ENCODE peak calls at places on chromosomes 5 and 9, in eight cellular contexts. Y is myocyte; F is breast epithelium; U is caudate nucleus; J is stimulated activated CD8-positive, alpha-beta memory T cell treated with anti-CD3 and anti-CD28 coated beads, Interleukin-7, amount 100 ng/mL, for 1 hour; O is mammary epithelial cell; Q is activated T-helper 1 cell treated with Interleukin-2 at 50 U/mL for 16 hours; R is foreskin fibroblast. X is an unnamed sample.

GRCh38 chr5:1012316-1012841 is 3.8 kb downstream of the NKD2 start:
- DNase-seq in Y (no peak), F (no peak), U (no peak), J (no peak), O (no peak), Q (no peak), R (no peak), X (no peak)

GRCh38 chr9:82406714-82407113 is 418.1 kb downstream of the SPATA31D1 start:
- DNase-seq in Y (no peak), F (no peak), U (no peak), J (no peak), O (no peak), Q (no peak), R (no peak), X (no peak)

GRCh38 chr9:97853844-97854695 is 1.0 kb downstream of the FOXE1 start:
- DNase-seq in Y (no peak), F (no peak), U (no peak), J (no peak), O (peak; percentile 57), Q (no peak), R (peak; percentile 55), X (no peak)

GRCh38 chr5:6766558-6767191 is 53.4 kb downstream of the TENT4A start:
- DNase-seq in Y (peak; percentile 99), F (peak; percentile 92), U (peak; percentile 20), J (no peak), O (peak; percentile 92), Q (no peak), R (peak; percentile 95), X (peak; percentile 11)

GRCh38 chr9:13351768-13352386 is 72.4 kb upstream of the MPDZ start:
- DNase-seq in Y (peak; percentile 68), F (no peak), U (no peak), J (no peak), O (peak; percentile 22), Q (no peak), R (peak; percentile 67), X (no peak)

GRCh38 chr5:164597293-164597900 is 1092.0 kb downstream of the MAT2B start:
- DNase-seq in Y (no peak), F (no peak), U (no peak), J (no peak), O (peak; percentile 4), Q (no peak), R (no peak), X (no peak)

GRCh38 chr9:123406016-123406415 is 50.0 kb downstream of the CRB2 start:
- DNase-seq in Y (no peak), F (no peak), U (no peak), J (no peak), O (peak; percentile 18), Q (no peak), R (no peak), X (no peak)

GRCh38 chr9:130235558-130236435 is 29.8 kb upstream of the HMCN2 start:
- DNase-seq in Y (peak; percentile 57), F (peak; percentile 62), U (no peak), J (peak; percentile 43), O (peak; percentile 17), Q (peak; percentile 52), R (peak; percentile 77), X (no peak)

GRCh38 chr5:55231476-55232193 is 1.8 kb downstream of the CCNO start:
- DNase-seq in Y (no peak), F (no peak), U (no peak), J (no peak), O (no peak), Q (no peak), R (peak; percentile 58), X (no peak)

GRCh38 chr5:173793677-173794570 is 94.2 kb upstream of the CPEB4 start:
- DNase-seq in Y (no peak), F (no peak), U (no peak), J (no peak), O (peak; percentile 37), Q (no peak), R (no peak), X (no peak)

GRCh38 chr5:82058710-82059109 is 86.9 kb downstream of the ATG10 start:
- DNase-seq in Y (no peak), F (no peak), U (no peak), J (no peak), O (no peak), Q (no peak), R (no peak), X (no peak)

GRCh38 chr9:119337566-119337965 is 31.7 kb downstream of the BRINP1 start:
- DNase-seq in Y (no peak), F (no peak), U (no peak), J (no peak), O (no peak), Q (no peak), R (no peak), X (no peak)

GRCh38 chr5:142095035-142095434 is 13.5 kb upstream of the NDFIP1 start:
- DNase-seq in Y (no peak), F (no peak), U (no peak), J (no peak), O (no peak), Q (no peak), R (no peak), X (no peak)

GRCh38 chr9:22623236-22623635 is 176.6 kb downstream of the DMRTA1 start:
- DNase-seq in Y (no peak), F (no peak), U (no peak), J (no peak), O (no peak), Q (no peak), R (no peak), X (no peak)

GRCh38 chr9:93810028-93810971 is 144.9 kb downstream of the BARX1 start:
- DNase-seq in Y (no peak), F (no peak), U (no peak), J (no peak), O (no peak), Q (no peak), R (no peak), X (no peak)

GRCh38 chr5:72296251-72296650 is 23.8 kb downstream of the MRPS27 start:
- DNase-seq in Y (no peak), F (no peak), U (no peak), J (no peak), O (no peak), Q (no peak), R (no peak), X (no peak)

GRCh38 chr5:158898185-158899177 is 201.2 kb downstream of the EBF1 start:
- DNase-seq in Y (no peak), F (no peak), U (no peak), J (no peak), O (no peak), Q (no peak), R (no peak), X (no peak)

GRCh38 chr5:113789769-113790168 is 276.3 kb downstream of the YTHDC2 start:
- DNase-seq in Y (no peak), F (no peak), U (no peak), J (no peak), O (no peak), Q (no peak), R (no peak), X (no peak)

GRCh38 chr5:113253037-113253436 is 181.8 kb downstream of the TSSK1B start:
- DNase-seq in Y (no peak), F (no peak), U (no peak), J (no peak), O (no peak), Q (no peak), R (no peak), X (no peak)

X was measured in esophagus squamous epithelium.